ENCODE peak calls at places on chromosomes 3 and 15, in eight cellular contexts. E is psoas muscle, H is progenitor cell of endocrine pancreas, B is neural crest cell, A is DND-41, N is astrocyte of the cerebellum, K is D721Med, Y is uterus. U is an unnamed sample.

GRCh38 chr3:149663966-149664365 is 6.1 kb upstream of the WWTR1 start:
- DNase-seq in E (no peak), H (no peak), B (no peak), A (no peak), N (no peak), K (no peak), Y (no peak), U (no peak)

GRCh38 chr3:71564361-71564760 is 19.2 kb downstream of the FOXP1 start:
- DNase-seq in E (peak; percentile 65), H (no peak), B (no peak), A (no peak), N (no peak), K (no peak), Y (no peak), U (no peak)

GRCh38 chr15:73737506-73737905 is 15.6 kb downstream of the INSYN1 start:
- DNase-seq in E (no peak), H (no peak), B (no peak), A (no peak), N (no peak), K (no peak), Y (no peak), U (no peak)

GRCh38 chr3:118987466-118987865 is 47.2 kb downstream of the IGSF11 start:
- DNase-seq in E (no peak), H (no peak), B (no peak), A (no peak), N (peak; percentile 36), K (no peak), Y (no peak), U (no peak)

GRCh38 chr15:62972814-62973213 is 69.7 kb upstream of the TPM1 start:
- DNase-seq in E (no peak), H (no peak), B (no peak), A (no peak), N (peak; percentile 44), K (no peak), Y (no peak), U (no peak)

GRCh38 chr3:14245240-14245639 is 66.6 kb downstream of the LSM3 start:
- DNase-seq in E (no peak), H (no peak), B (no peak), A (no peak), N (no peak), K (no peak), Y (no peak), U (no peak)

GRCh38 chr15:74835312-74835823 is 7.6 kb downstream of the ULK3 start:
- DNase-seq in E (peak; percentile 80), H (peak; percentile 69), B (peak; percentile 61), A (peak; percentile 50), N (no peak), K (peak; percentile 86), Y (no peak), U (peak; percentile 89)

GRCh38 chr15:70513818-70514217 is 249.5 kb downstream of the UACA start:
- DNase-seq in E (no peak), H (no peak), B (no peak), A (no peak), N (no peak), K (no peak), Y (no peak), U (no peak)

GRCh38 chr3:197511853-197512635 is 43.7 kb downstream of the BDH1 start:
- DNase-seq in E (no peak), H (no peak), B (no peak), A (no peak), N (no peak), K (no peak), Y (no peak), U (no peak)

GRCh38 chr3:52119826-52120225 is 34.4 kb downstream of the POC1A start:
- DNase-seq in E (peak; percentile 28), H (no peak), B (no peak), A (no peak), N (no peak), K (no peak), Y (no peak), U (no peak)

GRCh38 chr15:31387483-31388118 is 61.0 kb downstream of the KLF13 start:
- DNase-seq in E (peak; percentile 90), H (no peak), B (no peak), A (peak; percentile 43), N (peak; percentile 78), K (no peak), Y (no peak), U (no peak)

GRCh38 chr3:126147147-126147931 is 33.0 kb downstream of the ALDH1L1 start:
- DNase-seq in E (peak; percentile 46), H (no peak), B (peak; percentile 0), A (no peak), N (no peak), K (no peak), Y (no peak), U (no peak)

GRCh38 chr15:51038258-51039042 is 56.3 kb downstream of the TNFAIP8L3 start:
- DNase-seq in E (no peak), H (no peak), B (no peak), A (no peak), N (no peak), K (no peak), Y (no peak), U (no peak)

GRCh38 chr3:56782900-56783299 is 18.8 kb downstream of the ARHGEF3 start:
- DNase-seq in E (no peak), H (no peak), B (no peak), A (peak; percentile 48), N (no peak), K (no peak), Y (no peak), U (no peak)

GRCh38 chr15:57385923-57386390 is 9.7 kb downstream of the CGNL1 start:
- DNase-seq in E (no peak), H (no peak), B (no peak), A (no peak), N (no peak), K (no peak), Y (no peak), U (no peak)

GRCh38 chr15:60370804-60371700 is 26.7 kb downstream of the ANXA2 start:
- DNase-seq in E (peak; percentile 77), H (no peak), B (no peak), A (no peak), N (peak; percentile 100), K (no peak), Y (peak; percentile 89), U (no peak)

GRCh38 chr3:48997102-48997637 is 7.1 kb downstream of the P4HTM start:
- DNase-seq in E (no peak), H (no peak), B (no peak), A (no peak), N (no peak), K (no peak), Y (no peak), U (no peak)

GRCh38 chr3:129398803-129399144 is 29.7 kb downstream of the EFCAB12 start:
- DNase-seq in E (no peak), H (no peak), B (peak; percentile 9), A (peak; percentile 24), N (no peak), K (no peak), Y (no peak), U (peak; percentile 14)

GRCh38 chr3:157051625-157052024 is 108.3 kb downstream of the CCNL1 start:
- DNase-seq in E (no peak), H (no peak), B (no peak), A (no peak), N (no peak), K (no peak), Y (no peak), U (no peak)

GRCh38 chr3:54243262-54243931 is 121.0 kb downstream of the CACNA2D3 start:
- DNase-seq in E (no peak), H (no peak), B (no peak), A (no peak), N (no peak), K (no peak), Y (no peak), U (no peak)

GRCh38 chr3:136070334-136070733 is 104.8 kb downstream of the PPP2R3A start:
- DNase-seq in E (no peak), H (no peak), B (no peak), A (no peak), N (peak; percentile 62), K (no peak), Y (peak; percentile 51), U (no peak)

GRCh38 chr3:54772046-54772445 is 155.8 kb downstream of the LRTM1 start:
- DNase-seq in E (no peak), H (no peak), B (no peak), A (no peak), N (no peak), K (no peak), Y (no peak), U (no peak)

GRCh38 chr3:38138347-38139190 is at the start of gene MYD88:
- DNase-seq in E (peak; percentile 88), H (peak; percentile 43), B (peak; percentile 63), A (peak; percentile 89), N (no peak), K (no peak), Y (peak; percentile 77), U (peak; percentile 66)

GRCh38 chr3:29215948-29216347 is 64.9 kb upstream of the RBMS3 start:
- DNase-seq in E (no peak), H (no peak), B (no peak), A (no peak), N (no peak), K (no peak), Y (no peak), U (no peak)

GRCh38 chr3:172953576-172953975 is 187.5 kb downstream of the SPATA16 start:
- DNase-seq in E (no peak), H (no peak), B (no peak), A (no peak), N (no peak), K (no peak), Y (no peak), U (no peak)

GRCh38 chr15:29139540-29140459 is 129.8 kb downstream of the NSMCE3 start:
- DNase-seq in E (peak; percentile 52), H (peak; percentile 68), B (peak; percentile 75), A (peak; percentile 53), N (no peak), K (peak; percentile 93), Y (no peak), U (peak; percentile 88)
- TF ChIP-seq CTCF in E (peak; percentile 54), H (peak; percentile 97), B (peak; percentile 92), A (peak; percentile 84), N (peak; percentile 96), K (peak; percentile 76), Y (peak; percentile 15), U (peak; percentile 79)

GRCh38 chr15:29089731-29090616 is 179.6 kb downstream of the NSMCE3 start:
- DNase-seq in E (no peak), H (no peak), B (no peak), A (no peak), N (peak; percentile 41), K (no peak), Y (no peak), U (no peak)
- TF ChIP-seq CTCF in E (no peak), H (no peak), B (peak; percentile 47), A (peak; percentile 17), N (peak; percentile 44), K (peak; percentile 39), Y (no peak), U (no peak)

DNA sequence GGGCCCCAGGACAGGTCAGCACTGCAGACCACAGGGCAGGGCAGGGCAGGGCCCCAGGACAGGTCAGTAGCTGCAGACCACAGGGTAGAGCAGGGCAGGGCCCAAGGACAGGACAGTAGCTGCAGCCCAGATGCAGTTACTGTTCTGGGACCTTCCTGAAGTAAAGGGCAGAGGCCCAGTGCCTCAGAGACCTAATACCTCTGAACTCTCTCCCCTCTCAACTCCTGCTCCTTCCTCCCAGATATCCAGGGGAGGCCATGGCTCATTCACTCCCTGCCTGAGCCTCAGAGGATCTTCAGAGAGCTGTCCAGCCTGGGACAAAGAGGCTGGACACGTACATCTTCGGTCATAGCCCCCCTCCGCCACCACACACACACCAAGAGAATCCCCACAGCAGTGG is 24.4 kb upstream of the BUB1B start:
- DNase-seq in E (no peak), H (no peak), B (no peak), A (no peak), N (no peak), K (no peak), Y (no peak), U (no peak)
- TF ChIP-seq CTCF in E (no peak), H (no peak), B (no peak), A (no peak), N (no peak), K (no peak), Y (no peak), U (no peak)

GRCh38 chr3:27141668-27142067 is 227.5 kb downstream of the NEK10 start:
- DNase-seq in E (no peak), H (no peak), B (no peak), A (no peak), N (no peak), K (no peak), Y (no peak), U (no peak)
- TF ChIP-seq CTCF in E (no peak), H (peak; percentile 15), B (peak; percentile 29), A (peak; percentile 14), N (no peak), K (no peak), Y (no peak), U (no peak)